ENCODE peak calls at places on chromosomes 16 and 17, in five cellular contexts. L is testis, A is A549, S is SK-N-SH, O is thoracic aorta. D is an unnamed sample.

GRCh38 chr16:83312015-83312734 is 495.6 kb upstream of the HSBP1 start:
- DNase-seq in S (no peak), A (no peak), O (no peak), L (no peak), D (no peak)

GRCh38 chr17:74176546-74177001 is 26.9 kb upstream of the RPL38 start:
- DNase-seq in A (peak; percentile 74), S (peak; percentile 91), L (peak; percentile 76), O (no peak), D (peak; percentile 80)

GRCh38 chr17:51419476-51419875 is 159.1 kb downstream of the UTP18 start:
- DNase-seq in O (no peak), S (no peak), A (no peak), L (no peak), D (peak; percentile 6)

GRCh38 chr16:4314532-4315184 is 1.2 kb upstream of the GLIS2 start:
- DNase-seq in S (peak; percentile 68), O (no peak), A (peak; percentile 94), L (no peak), D (no peak)

GRCh38 chr17:32192379-32192778 is 50.1 kb downstream of the RHOT1 start:
- DNase-seq in L (no peak), A (no peak), O (no peak), S (no peak), D (no peak)

GRCh38 chr16:75380870-75381269 is 52.4 kb downstream of the CFDP1 start:
- DNase-seq in L (no peak), O (no peak), A (no peak), S (no peak), D (no peak)

GRCh38 chr16:59591480-59591879 is 857.4 kb upstream of the GOT2 start:
- DNase-seq in O (no peak), S (no peak), A (no peak), L (no peak), D (no peak)

GRCh38 chr16:70749006-70749678 is 51.8 kb downstream of the VAC14 start:
- DNase-seq in L (no peak), A (no peak), S (no peak), O (no peak), D (no peak)

GRCh38 chr16:26334218-26335111 is 642.7 kb downstream of the HS3ST4 start:
- DNase-seq in A (no peak), L (no peak), S (no peak), O (no peak), D (no peak)

GRCh38 chr16:85731179-85731578 is 19.7 kb downstream of the C16orf74 start:
- DNase-seq in S (no peak), L (no peak), O (no peak), A (no peak), D (no peak)

GRCh38 chr16:85729907-85730465 is 20.9 kb downstream of the C16orf74 start:
- DNase-seq in A (no peak), O (no peak), L (no peak), S (no peak), D (no peak)

GRCh38 chr16:85729452-85729851 is 21.4 kb downstream of the C16orf74 start:
- DNase-seq in L (no peak), A (no peak), O (no peak), S (no peak), D (no peak)

GRCh38 chr16:85724936-85725335 is 26.0 kb downstream of the C16orf74 start:
- DNase-seq in S (no peak), A (no peak), L (no peak), O (no peak), D (no peak)

DNA sequence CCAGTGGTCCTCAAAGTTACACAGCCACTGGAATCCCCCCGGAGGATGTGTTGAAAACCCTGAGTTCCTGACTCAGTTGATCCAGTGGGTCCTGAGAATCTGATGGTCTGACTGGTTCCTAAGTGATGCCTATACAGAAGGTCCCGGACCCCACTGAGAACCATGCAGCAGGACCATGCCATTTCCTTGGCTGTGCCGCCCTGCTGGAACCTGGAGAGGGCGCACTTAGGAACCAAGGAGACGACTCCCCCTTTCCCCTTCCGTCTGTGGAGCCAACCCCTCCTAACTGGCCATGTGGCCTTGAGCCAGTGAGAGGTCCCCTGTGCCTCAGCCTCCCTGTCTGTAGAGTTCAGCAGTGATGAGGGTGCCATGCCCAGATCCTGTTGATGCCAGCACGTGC is 22.0 kb downstream of the C16orf74 start:
- DNase-seq in L (no peak), A (no peak), S (no peak), O (no peak), D (no peak)
- TF ChIP-seq CTCF in L (no peak), A (no peak), S (peak; percentile 41), O (no peak), D (no peak)

GRCh38 chr17:17035490-17035889 is 6.8 kb upstream of the MPRIP start:
- DNase-seq in S (no peak), O (no peak), A (no peak), L (no peak), D (peak; percentile 21)
- H3K27ac ChIP-seq in S (no peak overlapping the region), O (peak overlapping the region; percentile 91), A (peak overlapping the region; percentile 58), L (no peak overlapping the region), D (no peak overlapping the region)

DNA sequence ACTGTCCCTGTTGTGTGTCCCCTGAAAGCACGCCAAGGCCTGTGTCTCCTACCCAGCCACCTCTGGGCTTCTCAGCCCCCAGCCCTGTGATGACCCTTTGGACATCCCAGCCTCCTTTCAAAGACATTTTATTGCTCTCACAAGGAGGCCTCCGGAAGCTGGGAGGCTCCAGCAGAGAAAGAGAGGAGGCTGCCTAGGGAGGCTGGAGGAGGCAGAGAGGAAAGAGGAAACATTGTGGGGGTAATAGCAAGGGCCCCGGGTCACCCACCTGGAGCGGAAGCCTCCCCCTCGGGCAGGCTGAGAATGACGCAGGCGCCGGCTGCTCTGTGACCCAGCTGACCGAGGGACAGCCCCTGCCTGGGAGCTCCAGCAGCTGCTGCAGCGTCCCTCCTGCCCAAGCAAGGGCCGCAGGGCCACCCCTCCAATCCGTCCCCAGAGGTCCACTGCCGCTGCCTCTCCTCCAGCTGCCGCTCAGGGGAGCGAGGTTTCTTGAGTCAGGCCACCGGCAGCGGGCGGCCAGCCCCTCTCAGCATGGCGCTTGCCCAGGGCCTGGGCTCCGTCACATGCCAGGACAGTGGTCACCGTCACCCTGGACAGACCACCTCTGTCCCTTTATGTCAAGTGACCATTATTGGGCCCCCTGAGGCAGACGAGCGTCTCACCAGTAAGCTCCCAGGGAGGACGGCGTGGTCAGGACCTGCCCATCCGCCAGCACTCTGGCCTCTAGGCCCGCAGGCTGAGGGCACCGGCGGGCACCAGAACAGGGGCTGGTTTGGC is 29.3 kb downstream of the ACTG1 start:
- DNase-seq in S (no peak), O (no peak), A (no peak), L (no peak), D (peak; percentile 28)
- H3K4me3 ChIP-seq in S (no peak overlapping the region), O (peak overlapping the region; percentile 64), A (no peak overlapping the region), L (peak overlapping the region; percentile 46), D (peak overlapping the region; percentile 67)

DNA sequence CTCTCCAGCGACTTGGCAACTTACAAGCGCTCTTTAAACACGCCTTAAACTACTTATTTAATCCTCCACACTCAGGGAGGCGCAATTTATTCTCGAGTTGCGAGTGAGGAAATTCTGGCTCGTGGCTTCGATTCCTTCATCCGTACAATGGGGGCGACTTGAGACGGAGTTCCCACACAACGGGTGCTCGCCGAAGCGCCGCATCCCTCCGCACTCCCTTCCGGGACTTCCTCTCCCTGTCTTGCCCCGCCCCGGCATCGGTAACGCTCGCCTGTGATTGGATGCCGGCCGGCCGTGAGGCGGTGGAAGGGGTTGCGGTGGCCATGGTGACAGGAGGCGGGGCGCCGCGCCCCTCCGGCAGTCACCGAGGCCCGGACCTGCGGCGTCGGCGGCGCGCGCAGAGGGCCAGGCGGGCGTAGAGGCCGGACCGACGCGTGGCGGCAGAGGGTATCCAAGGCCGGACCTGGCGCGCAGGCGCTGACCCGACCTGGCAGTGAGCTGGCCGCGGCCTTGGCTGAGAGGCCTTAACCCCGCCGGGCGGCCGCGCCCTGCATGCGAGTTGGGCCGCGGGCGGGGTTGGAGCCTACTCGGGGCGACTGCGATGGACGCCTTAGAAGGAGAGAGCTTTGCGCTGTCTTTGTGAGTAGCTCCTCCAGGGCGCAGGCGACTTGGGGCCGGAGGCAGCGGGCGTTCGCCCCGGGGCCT is at the start of gene ARL2BP:
- DNase-seq in A (peak; percentile 99), O (peak; percentile 95), L (peak; percentile 99), S (peak; percentile 99), D (peak; percentile 99)
- TF ChIP-seq CTCF in A (peak; percentile 29), O (no peak), L (no peak), S (peak; percentile 27), D (peak; percentile 33)

GRCh38 chr17:17019430-17019762 is 22.9 kb upstream of the MPRIP start:
- DNase-seq in O (no peak), S (no peak), L (no peak), A (no peak), D (no peak)

GRCh38 chr17:17022011-17022800 is 20.1 kb upstream of the MPRIP start:
- DNase-seq in L (no peak), O (no peak), S (no peak), A (no peak), D (no peak)

GRCh38 chr17:17021194-17021863 is 20.9 kb upstream of the MPRIP start:
- DNase-seq in O (peak; percentile 72), L (peak; percentile 86), S (no peak), A (peak; percentile 96), D (peak; percentile 60)

GRCh38 chr17:17019891-17020456 is 22.3 kb upstream of the MPRIP start:
- DNase-seq in O (no peak), L (no peak), S (no peak), A (no peak), D (no peak)

DNA sequence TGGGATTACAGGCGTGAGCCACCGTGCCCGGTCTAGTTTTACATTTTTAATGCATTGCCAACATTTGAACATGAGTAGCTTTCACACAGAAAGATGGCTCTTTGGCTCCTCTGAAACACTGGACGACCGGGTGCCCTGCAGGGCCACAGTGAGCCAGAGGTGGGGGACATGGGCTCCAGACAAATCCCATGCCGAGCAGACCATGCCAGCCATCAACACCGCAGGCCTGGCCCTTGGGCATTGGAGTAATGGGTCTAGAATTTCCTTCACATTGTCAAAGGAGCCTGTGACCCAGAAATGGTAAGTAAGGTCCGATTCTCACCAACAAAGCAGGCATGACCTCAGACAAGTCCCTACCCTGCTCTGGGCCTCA is 21.4 kb upstream of the MPRIP start:
- DNase-seq in S (no peak), O (no peak), A (no peak), L (no peak), D (no peak)
- H3K27ac ChIP-seq in S (no peak overlapping the region), O (peak overlapping the region; percentile 62), A (peak overlapping the region; percentile 98), L (peak overlapping the region; percentile 47), D (peak overlapping the region; percentile 87)

GRCh38 chr16:2460916-2461315 is 1.0 kb downstream of the TEDC2 start:
- DNase-seq in S (no peak), A (no peak), O (no peak), L (no peak), D (no peak)
- H3K4me3 ChIP-seq in S (peak overlapping the region; percentile 66), A (peak overlapping the region; percentile 52), O (no peak overlapping the region), L (no peak overlapping the region), D (peak overlapping the region; percentile 78)

DNA sequence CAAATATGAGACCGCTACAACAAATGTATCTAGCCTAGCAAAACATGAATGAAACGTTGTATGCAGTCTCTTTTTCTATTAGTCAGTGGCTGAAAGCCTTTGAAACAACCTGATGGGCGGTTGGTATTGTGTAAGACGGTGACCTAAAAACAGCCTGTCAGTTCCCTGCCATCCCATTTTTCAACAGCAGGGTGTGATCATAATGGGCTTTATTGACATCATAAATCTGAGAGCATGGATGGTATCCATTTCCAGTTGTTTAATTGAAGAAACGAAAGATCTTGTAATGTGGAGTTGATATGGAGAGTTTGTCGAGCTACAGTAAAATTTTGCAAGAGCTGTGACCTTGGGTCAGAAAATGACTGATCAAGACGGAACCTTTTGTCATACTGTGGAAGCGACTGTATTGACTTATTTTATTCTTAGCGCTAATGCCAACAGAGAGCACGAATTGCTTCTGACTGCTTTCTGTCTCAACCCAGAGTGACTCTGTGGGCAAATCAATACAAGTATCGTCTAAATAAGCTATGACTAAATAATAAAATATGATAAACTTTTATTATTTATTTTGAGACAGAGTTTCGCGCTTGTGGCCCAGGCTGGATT is 12.3 kb upstream of the MEIOB start:
- DNase-seq in O (no peak), L (no peak), S (peak; percentile 57), A (peak; percentile 71), D (no peak)
- TF ChIP-seq CTCF in O (no peak), L (no peak), S (peak; percentile 37), A (no peak), D (no peak)